ENCODE peak calls at places on chromosomes 13 and 19, in eight cellular contexts. X is heart left ventricle; Y is transverse colon; O is CD4-positive, alpha-beta T cell; N is hepatocyte; A is IMR-90; R is neural progenitor cell; Z is mammary epithelial cell. V is an unnamed sample.

GRCh38 chr19:56083668-56084067 is 37.4 kb downstream of the ZNF787 start:
- DNase-seq in O (no peak), R (no peak), Y (no peak), A (no peak), X (no peak), Z (no peak), N (no peak), V (no peak)

GRCh38 chr13:113958373-113958772 is 15.5 kb downstream of the C13orf46 start:
- DNase-seq in Y (no peak), X (no peak), N (no peak), R (no peak), O (no peak), Z (no peak), A (no peak), V (no peak)

GRCh38 chr19:15962319-15962718 is 13.5 kb downstream of the OR10H4 start:
- DNase-seq in X (no peak), Y (no peak), A (no peak), R (no peak), O (no peak), Z (no peak), N (no peak), V (no peak)

GRCh38 chr13:44088409-44088808 is 208.7 kb downstream of the LACC1 start:
- DNase-seq in Z (no peak), A (no peak), Y (no peak), O (no peak), N (no peak), X (no peak), R (no peak), V (no peak)

GRCh38 chr13:27039171-27039701 is 132.4 kb downstream of the USP12 start:
- DNase-seq in Z (no peak), X (no peak), A (no peak), Y (no peak), N (no peak), O (no peak), R (no peak), V (no peak)

GRCh38 chr19:18711893-18712292 is 28.4 kb downstream of the CRTC1 start:
- DNase-seq in A (no peak), O (no peak), Y (no peak), N (no peak), R (no peak), Z (no peak), X (no peak), V (no peak)

GRCh38 chr13:113110048-113110851 is 4.7 kb downstream of the F7 start:
- DNase-seq in R (no peak), O (no peak), A (no peak), X (no peak), N (no peak), Z (no peak), Y (no peak), V (no peak)

GRCh38 chr19:45110811-45111210 is 17.8 kb downstream of the PPP1R37 start:
- DNase-seq in O (no peak), Z (no peak), R (no peak), A (no peak), X (no peak), Y (no peak), N (no peak), V (no peak)

GRCh38 chr13:19643652-19644051 is 10.2 kb downstream of the MPHOSPH8 start:
- DNase-seq in N (no peak), R (no peak), Y (no peak), X (no peak), Z (no peak), A (no peak), O (no peak), V (no peak)

GRCh38 chr19:29084266-29084665 is 128.7 kb downstream of the UQCRFS1 start:
- DNase-seq in X (no peak), Y (no peak), N (peak), O (no peak), Z (no peak), A (no peak), R (peak), V (no peak)

GRCh38 chr19:49761625-49762311 is 1.3 kb downstream of the TSKS start:
- DNase-seq in N (peak), A (peak), Y (no peak), O (no peak), Z (no peak), X (peak), R (no peak), V (no peak)

GRCh38 chr13:39634956-39635355 is 20.5 kb upstream of the COG6 start:
- DNase-seq in N (no peak), A (no peak), Y (no peak), R (no peak), X (no peak), Z (no peak), O (no peak), V (no peak)

GRCh38 chr13:99057310-99057975 is 79.6 kb upstream of the DOCK9 start:
- DNase-seq in N (no peak), O (no peak), Z (peak), R (no peak), Y (no peak), X (no peak), A (peak), V (no peak)

GRCh38 chr19:40776966-40777794 is 867 bp upstream of the RAB4B start:
- DNase-seq in X (peak), N (peak), Z (peak), Y (peak), A (peak), O (peak), R (peak), V (peak)

GRCh38 chr13:69291292-69291906 is 816.2 kb upstream of the ATXN8OS start:
- DNase-seq in N (no peak), Y (no peak), X (no peak), R (peak), Z (no peak), O (no peak), A (no peak), V (no peak)

GRCh38 chr13:40271511-40271910 is 394.9 kb downstream of the FOXO1 start:
- DNase-seq in Y (peak), A (no peak), O (no peak), R (no peak), X (peak), Z (no peak), N (no peak), V (no peak)

GRCh38 chr13:107258599-107259187 is 690.8 kb upstream of the ARGLU1 start:
- DNase-seq in A (peak), X (no peak), Z (peak), N (no peak), O (no peak), Y (no peak), R (no peak), V (no peak)

GRCh38 chr13:112247471-112248405 is 128.4 kb upstream of the SPACA7 start:
- DNase-seq in Z (no peak), N (no peak), O (no peak), Y (no peak), X (no peak), A (no peak), R (no peak), V (no peak)

GRCh38 chr19:53553865-53554791 is 16.2 kb downstream of the ZNF331 start:
- DNase-seq in O (peak), R (no peak), N (no peak), Z (peak), A (peak), Y (peak), X (peak), V (peak)

GRCh38 chr19:11279505-11280236 is 16.3 kb upstream of the TSPAN16 start:
- DNase-seq in O (no peak), N (no peak), Y (no peak), X (no peak), A (no peak), R (no peak), Z (no peak), V (no peak)

GRCh38 chr19:3785464-3785937 is 680 bp downstream of the MATK start:
- DNase-seq in R (peak), O (no peak), A (no peak), N (no peak), Z (no peak), X (no peak), Y (no peak), V (no peak)

GRCh38 chr19:835201-835810 is 5.5 kb upstream of the PRTN3 start:
- DNase-seq in A (no peak), R (no peak), X (no peak), Z (no peak), O (no peak), Y (no peak), N (peak), V (no peak)

GRCh38 chr19:46201413-46202310 is 27.9 kb upstream of the IGFL1 start:
- DNase-seq in Z (peak), O (no peak), Y (no peak), X (no peak), N (no peak), A (no peak), R (no peak), V (peak)

GRCh38 chr19:50198431-50199253 is 4.8 kb upstream of the MYH14 start:
- DNase-seq in N (no peak), R (no peak), Y (no peak), Z (no peak), O (no peak), A (no peak), X (peak), V (peak)

GRCh38 chr13:27018230-27018875 is 153.3 kb downstream of the USP12 start:
- DNase-seq in A (no peak), X (no peak), O (no peak), N (no peak), Z (no peak), R (no peak), Y (peak), V (no peak)

GRCh38 chr19:10112037-10112751 is 701 bp downstream of the P2RY11 start:
- DNase-seq in Z (no peak), Y (peak), O (no peak), N (no peak), R (no peak), A (no peak), X (no peak), V (no peak)

GRCh38 chr13:27131202-27131623 is 40.4 kb downstream of the USP12 start:
- DNase-seq in A (peak), R (no peak), X (no peak), Y (no peak), Z (peak), N (peak), O (peak), V (no peak)

GRCh38 chr13:75452564-75452963 is 29.4 kb downstream of the TBC1D4 start:
- DNase-seq in Y (no peak), A (no peak), X (no peak), Z (peak), O (no peak), N (no peak), R (no peak), V (no peak)

GRCh38 chr19:44924243-44924725 is 9.9 kb downstream of the APOC1 start:
- DNase-seq in R (no peak), Y (no peak), A (no peak), Z (no peak), N (no peak), O (no peak), X (no peak), V (no peak)

GRCh38 chr13:94300401-94300800 is 179.1 kb downstream of the DCT start:
- DNase-seq in O (no peak), Y (no peak), Z (no peak), N (no peak), A (no peak), X (no peak), R (peak), V (no peak)

GRCh38 chr19:15396436-15396835 is 16.8 kb upstream of the AKAP8 start:
- DNase-seq in A (no peak), Y (no peak), X (no peak), Z (no peak), N (no peak), R (no peak), O (no peak), V (no peak)

GRCh38 chr13:33642374-33643065 is 175.4 kb upstream of the RFC3 start:
- DNase-seq in O (no peak), Y (peak), N (peak), A (peak), Z (peak), R (peak), X (peak), V (no peak)

GRCh38 chr19:47143322-47144073 is 12.9 kb downstream of the SAE1 start:
- DNase-seq in A (no peak), R (no peak), Y (peak), Z (no peak), X (no peak), N (no peak), O (no peak), V (no peak)

GRCh38 chr13:97030705-97031452 is 36.6 kb upstream of the OXGR1 start:
- DNase-seq in O (no peak), N (peak), X (no peak), R (peak), Y (no peak), A (peak), Z (peak), V (peak)

GRCh38 chr13:73835138-73835721 is 299.0 kb downstream of the KLF12 start:
- DNase-seq in Y (no peak), O (no peak), R (peak), N (peak), X (no peak), Z (peak), A (peak), V (no peak)

GRCh38 chr13:32254416-32254815 is 60.7 kb downstream of the ZAR1L start:
- DNase-seq in A (no peak), O (no peak), X (no peak), N (no peak), R (no peak), Z (no peak), Y (no peak), V (no peak)

GRCh38 chr19:4064551-4065260 is 2.0 kb downstream of the ZBTB7A start:
- DNase-seq in Y (peak), Z (no peak), A (no peak), O (peak), N (peak), R (peak), X (peak), V (peak)

GRCh38 chr19:38734426-38735256 is 9.6 kb downstream of the CAPN12 start:
- DNase-seq in Z (peak), R (peak), Y (peak), X (peak), A (no peak), N (peak), O (no peak), V (no peak)

GRCh38 chr19:2630352-2631001 is 72.0 kb downstream of the GNG7 start:
- DNase-seq in Y (no peak), A (no peak), N (no peak), Z (no peak), R (no peak), X (no peak), O (no peak), V (no peak)
- H3K27ac ChIP-seq in Y (peak), A (no peak), N (no peak), Z (no peak), R (no peak), X (peak), O (peak), V (peak)

GRCh38 chr13:50069255-50069654 is 54.0 kb downstream of the KCNRG start:
- DNase-seq in Y (no peak), Z (no peak), A (peak), X (no peak), O (no peak), R (no peak), N (no peak), V (no peak)
- H3K27ac ChIP-seq in Y (peak), Z (no peak), A (peak), X (no peak), O (no peak), R (no peak), N (no peak), V (no peak)

GRCh38 chr19:31350033-31350692 is 927 bp upstream of the TSHZ3 start:
- DNase-seq in N (peak), O (no peak), R (peak), Z (no peak), Y (no peak), X (peak), A (no peak), V (no peak)

GRCh38 chr19:31347828-31348314 is 1.4 kb downstream of the TSHZ3 start:
- DNase-seq in Y (no peak), R (no peak), A (peak), O (no peak), Z (no peak), X (no peak), N (no peak), V (no peak)

GRCh38 chr19:31350693-31351211 is 1.5 kb upstream of the TSHZ3 start:
- DNase-seq in O (no peak), Z (peak), Y (peak), N (peak), X (peak), R (peak), A (peak), V (peak)

GRCh38 chr19:31348416-31349159 is 648 bp downstream of the TSHZ3 start:
- DNase-seq in N (peak), Y (no peak), Z (peak), A (no peak), X (peak), O (no peak), R (peak), V (no peak)

DNA sequence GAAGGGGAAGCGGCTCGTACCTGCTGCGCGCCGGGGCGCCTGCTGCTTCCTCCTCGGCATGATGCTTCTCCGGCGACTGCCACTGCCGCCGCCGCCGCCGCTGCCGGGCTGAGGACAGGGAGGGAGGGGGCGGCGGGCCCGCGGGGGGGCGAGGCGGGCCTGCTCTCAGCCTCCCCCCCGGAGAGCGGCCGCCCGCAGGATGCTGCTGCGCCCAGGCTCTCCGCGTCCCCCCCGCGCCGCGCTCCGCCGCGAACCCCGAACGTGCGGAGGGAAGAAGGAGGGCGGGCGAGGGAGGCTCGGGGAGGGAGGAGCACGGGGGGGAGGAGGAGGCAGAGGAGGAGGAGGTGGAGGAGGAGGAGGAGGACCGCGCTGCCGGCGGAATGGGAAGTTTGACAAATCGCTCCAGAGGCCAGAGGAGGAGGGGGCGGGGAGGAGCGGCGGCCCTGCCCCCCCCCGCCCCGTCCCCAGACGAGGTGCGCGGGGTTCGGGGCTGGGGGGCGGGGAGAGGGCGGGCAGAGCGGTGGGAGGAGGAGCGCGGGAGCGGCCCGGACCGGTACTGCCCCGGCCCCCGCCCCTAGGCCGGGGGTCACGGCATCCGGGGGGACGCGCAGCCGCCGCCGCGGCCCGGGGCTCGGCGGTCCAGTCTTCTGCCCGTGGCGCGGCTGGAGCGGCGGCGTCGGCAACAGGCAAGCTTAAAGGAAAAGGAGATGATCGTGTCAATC is at the start of gene TSHZ3:
- DNase-seq in R (peak), N (peak), X (peak), A (peak), Z (peak), O (no peak), Y (peak), V (peak)
- H3K27ac ChIP-seq in R (no peak), N (peak), X (peak), A (peak), Z (peak), O (no peak), Y (peak), V (no peak)

GRCh38 chr19:5147971-5148793 is 179.3 kb downstream of the KDM4B start:
- DNase-seq in N (no peak), O (peak), Z (no peak), X (no peak), A (no peak), R (no peak), Y (no peak), V (peak)
- H3K27ac ChIP-seq in N (no peak), O (no peak), Z (no peak), X (no peak), A (no peak), R (no peak), Y (no peak), V (no peak)

V was measured in substantia nigra.